ENCODE peak calls at places on chromosome 1, in ten cellular contexts. One of them, this sample, is unnamed. For H3K36me3, the result is how much of the 10 kb centered on the place peaks cover.

GRCh38 chr1:171576144-171576543 is 45.9 kb upstream of the MYOCOS start:
- DNase-seq in sigmoid colon: no peak
- DNase-seq in SK-N-SH: no peak
- DNase-seq in K562: no peak
- DNase-seq in transverse colon: no peak
- DNase-seq in esophagus muscularis mucosa: no peak
- DNase-seq in stomach: no peak
- DNase-seq in tibial nerve: no peak
- DNase-seq in suprapubic skin: no peak
- DNase-seq in ovary: no peak
- DNase-seq in this sample: no peak

GRCh38 chr1:51736702-51737101 is 119.8 kb downstream of the OSBPL9 start:
- DNase-seq in sigmoid colon: no peak
- DNase-seq in suprapubic skin: no peak
- DNase-seq in esophagus muscularis mucosa: no peak
- DNase-seq in ovary: no peak
- DNase-seq in K562: peak
- DNase-seq in stomach: no peak
- DNase-seq in SK-N-SH: no peak
- DNase-seq in tibial nerve: no peak
- DNase-seq in transverse colon: no peak
- DNase-seq in this sample: no peak

GRCh38 chr1:147579532-147580199 is 38.4 kb downstream of the BCL9 start:
- DNase-seq in SK-N-SH: no peak
- DNase-seq in ovary: no peak
- DNase-seq in transverse colon: peak
- DNase-seq in stomach: peak
- DNase-seq in sigmoid colon: no peak
- DNase-seq in K562: no peak
- DNase-seq in suprapubic skin: no peak
- DNase-seq in esophagus muscularis mucosa: no peak
- DNase-seq in tibial nerve: no peak
- DNase-seq in this sample: peak

GRCh38 chr1:234607091-234608025 is 2.6 kb downstream of the IRF2BP2 start:
- DNase-seq in ovary: peak
- DNase-seq in SK-N-SH: no peak
- DNase-seq in esophagus muscularis mucosa: no peak
- DNase-seq in stomach: peak
- DNase-seq in transverse colon: peak
- DNase-seq in K562: peak
- DNase-seq in sigmoid colon: peak
- DNase-seq in tibial nerve: no peak
- DNase-seq in suprapubic skin: no peak
- DNase-seq in this sample: peak

GRCh38 chr1:62194651-62195282 is at the start of gene L1TD1:
- DNase-seq in transverse colon: peak
- DNase-seq in SK-N-SH: peak
- DNase-seq in esophagus muscularis mucosa: no peak
- DNase-seq in tibial nerve: no peak
- DNase-seq in sigmoid colon: peak
- DNase-seq in stomach: no peak
- DNase-seq in suprapubic skin: peak
- DNase-seq in ovary: no peak
- DNase-seq in K562: no peak
- DNase-seq in this sample: peak

GRCh38 chr1:203673550-203674411 is 47.1 kb downstream of the ATP2B4 start:
- DNase-seq in stomach: peak
- DNase-seq in suprapubic skin: no peak
- DNase-seq in K562: peak
- DNase-seq in SK-N-SH: no peak
- DNase-seq in transverse colon: peak
- DNase-seq in ovary: no peak
- DNase-seq in sigmoid colon: peak
- DNase-seq in tibial nerve: no peak
- DNase-seq in esophagus muscularis mucosa: no peak
- DNase-seq in this sample: peak

GRCh38 chr1:167105150-167105840 is 11.4 kb downstream of the STYXL2 start:
- DNase-seq in ovary: no peak
- DNase-seq in tibial nerve: no peak
- DNase-seq in stomach: no peak
- DNase-seq in esophagus muscularis mucosa: no peak
- DNase-seq in K562: no peak
- DNase-seq in SK-N-SH: no peak
- DNase-seq in suprapubic skin: no peak
- DNase-seq in sigmoid colon: no peak
- DNase-seq in transverse colon: no peak
- DNase-seq in this sample: no peak

GRCh38 chr1:55062801-55063561 is 23.6 kb downstream of the PCSK9 start:
- DNase-seq in tibial nerve: no peak
- DNase-seq in K562: no peak
- DNase-seq in stomach: no peak
- DNase-seq in ovary: no peak
- DNase-seq in SK-N-SH: peak
- DNase-seq in sigmoid colon: no peak
- DNase-seq in esophagus muscularis mucosa: no peak
- DNase-seq in suprapubic skin: no peak
- DNase-seq in transverse colon: no peak
- DNase-seq in this sample: peak

GRCh38 chr1:101653482-101653946 is 343.2 kb downstream of the OLFM3 start:
- DNase-seq in stomach: no peak
- DNase-seq in SK-N-SH: no peak
- DNase-seq in K562: no peak
- DNase-seq in tibial nerve: no peak
- DNase-seq in sigmoid colon: no peak
- DNase-seq in ovary: no peak
- DNase-seq in transverse colon: peak
- DNase-seq in esophagus muscularis mucosa: no peak
- DNase-seq in suprapubic skin: no peak
- DNase-seq in this sample: no peak
- TF ChIP-seq EP300 in stomach: no peak
- TF ChIP-seq EP300 in SK-N-SH: no peak
- TF ChIP-seq EP300 in K562: no peak
- TF ChIP-seq EP300 in tibial nerve: no peak
- TF ChIP-seq EP300 in sigmoid colon: no peak
- TF ChIP-seq EP300 in ovary: no peak
- TF ChIP-seq EP300 in transverse colon: no peak
- TF ChIP-seq EP300 in esophagus muscularis mucosa: no peak
- TF ChIP-seq EP300 in suprapubic skin: no peak
- TF ChIP-seq EP300 in this sample: no peak

DNA sequence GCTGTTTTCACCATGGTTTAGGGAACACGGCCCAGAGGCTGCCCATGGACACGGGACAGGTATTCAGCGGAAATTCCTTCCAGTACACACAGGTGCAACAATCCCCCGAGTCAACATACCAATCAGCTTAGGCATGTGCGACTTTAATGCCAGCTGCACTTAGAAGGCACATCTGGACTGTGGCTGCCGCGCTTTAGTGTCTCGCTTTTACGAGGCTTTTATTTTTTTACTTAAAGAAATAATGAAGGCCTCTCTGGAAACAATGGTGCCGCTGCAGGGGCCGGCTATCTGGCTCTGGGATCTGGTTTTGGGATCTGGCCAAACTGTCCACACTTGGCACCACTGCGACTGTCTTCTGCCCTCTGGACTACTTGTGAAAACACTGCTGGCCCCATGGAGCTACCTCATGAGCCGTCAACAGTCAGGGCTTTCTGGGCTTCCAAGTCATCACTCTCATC is 55.5 kb downstream of the SLC66A1 start:
- DNase-seq in K562: no peak
- DNase-seq in esophagus muscularis mucosa: no peak
- DNase-seq in sigmoid colon: no peak
- DNase-seq in tibial nerve: no peak
- DNase-seq in transverse colon: no peak
- DNase-seq in SK-N-SH: peak
- DNase-seq in suprapubic skin: no peak
- DNase-seq in ovary: no peak
- DNase-seq in stomach: peak
- DNase-seq in this sample: no peak
- H3K36me3 ChIP-seq in K562: under half
- H3K36me3 ChIP-seq in esophagus muscularis mucosa: under half
- H3K36me3 ChIP-seq in sigmoid colon: under half
- H3K36me3 ChIP-seq in tibial nerve: under half
- H3K36me3 ChIP-seq in transverse colon: under half
- H3K36me3 ChIP-seq in SK-N-SH: under half
- H3K36me3 ChIP-seq in suprapubic skin: under half
- H3K36me3 ChIP-seq in ovary: under half
- H3K36me3 ChIP-seq in stomach: under half
- H3K36me3 ChIP-seq in this sample: under half

DNA sequence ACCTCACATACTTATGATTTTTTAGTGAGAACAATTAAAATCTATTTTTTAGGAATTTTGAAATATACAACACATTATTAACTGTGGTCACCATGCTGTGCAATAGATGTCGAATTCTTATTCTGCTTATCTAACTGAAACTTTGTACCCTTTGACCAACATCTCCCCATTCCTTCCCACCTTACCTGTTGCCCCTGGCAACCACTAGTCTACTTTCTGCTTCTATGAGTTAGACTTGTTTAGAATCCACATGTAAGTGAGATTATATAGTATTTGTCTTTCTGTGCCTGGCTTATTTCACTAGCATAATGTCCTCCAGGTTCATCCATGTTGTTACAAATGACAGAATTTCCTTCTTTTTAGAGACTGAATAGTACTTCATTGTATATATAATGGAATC is 168.3 kb downstream of the LBR start:
- DNase-seq in esophagus muscularis mucosa: no peak
- DNase-seq in SK-N-SH: no peak
- DNase-seq in ovary: no peak
- DNase-seq in sigmoid colon: no peak
- DNase-seq in stomach: no peak
- DNase-seq in suprapubic skin: no peak
- DNase-seq in transverse colon: no peak
- DNase-seq in tibial nerve: no peak
- DNase-seq in K562: no peak
- DNase-seq in this sample: no peak
- TF ChIP-seq EP300 in esophagus muscularis mucosa: no peak
- TF ChIP-seq EP300 in SK-N-SH: no peak
- TF ChIP-seq EP300 in ovary: no peak
- TF ChIP-seq EP300 in sigmoid colon: no peak
- TF ChIP-seq EP300 in stomach: no peak
- TF ChIP-seq EP300 in suprapubic skin: no peak
- TF ChIP-seq EP300 in transverse colon: no peak
- TF ChIP-seq EP300 in tibial nerve: no peak
- TF ChIP-seq EP300 in K562: no peak
- TF ChIP-seq EP300 in this sample: no peak

GRCh38 chr1:154549371-154549770 is 9.1 kb downstream of the UBE2Q1 start:
- DNase-seq in tibial nerve: no peak
- DNase-seq in ovary: no peak
- DNase-seq in suprapubic skin: no peak
- DNase-seq in stomach: no peak
- DNase-seq in SK-N-SH: no peak
- DNase-seq in esophagus muscularis mucosa: no peak
- DNase-seq in sigmoid colon: no peak
- DNase-seq in transverse colon: no peak
- DNase-seq in K562: no peak
- DNase-seq in this sample: no peak
- H3K36me3 ChIP-seq in tibial nerve: under half
- H3K36me3 ChIP-seq in ovary: under half
- H3K36me3 ChIP-seq in suprapubic skin: half or more
- H3K36me3 ChIP-seq in stomach: half or more
- H3K36me3 ChIP-seq in SK-N-SH: half or more
- H3K36me3 ChIP-seq in esophagus muscularis mucosa: half or more
- H3K36me3 ChIP-seq in sigmoid colon: half or more
- H3K36me3 ChIP-seq in transverse colon: under half
- H3K36me3 ChIP-seq in K562: half or more
- H3K36me3 ChIP-seq in this sample: half or more

GRCh38 chr1:209587778-209588177 is 4.3 kb downstream of the CAMK1G start:
- DNase-seq in suprapubic skin: no peak
- DNase-seq in K562: no peak
- DNase-seq in esophagus muscularis mucosa: no peak
- DNase-seq in ovary: no peak
- DNase-seq in SK-N-SH: no peak
- DNase-seq in sigmoid colon: no peak
- DNase-seq in stomach: no peak
- DNase-seq in tibial nerve: no peak
- DNase-seq in transverse colon: no peak
- DNase-seq in this sample: no peak

GRCh38 chr1:209593747-209594146 is 10.2 kb downstream of the CAMK1G start:
- DNase-seq in ovary: no peak
- DNase-seq in esophagus muscularis mucosa: no peak
- DNase-seq in tibial nerve: no peak
- DNase-seq in stomach: no peak
- DNase-seq in sigmoid colon: no peak
- DNase-seq in SK-N-SH: no peak
- DNase-seq in suprapubic skin: no peak
- DNase-seq in K562: no peak
- DNase-seq in transverse colon: no peak
- DNase-seq in this sample: no peak

GRCh38 chr1:209589440-209589839 is 5.9 kb downstream of the CAMK1G start:
- DNase-seq in sigmoid colon: no peak
- DNase-seq in K562: no peak
- DNase-seq in transverse colon: no peak
- DNase-seq in SK-N-SH: no peak
- DNase-seq in stomach: no peak
- DNase-seq in suprapubic skin: no peak
- DNase-seq in esophagus muscularis mucosa: no peak
- DNase-seq in ovary: no peak
- DNase-seq in tibial nerve: no peak
- DNase-seq in this sample: no peak

GRCh38 chr1:209589863-209590262 is 6.3 kb downstream of the CAMK1G start:
- DNase-seq in suprapubic skin: no peak
- DNase-seq in K562: no peak
- DNase-seq in sigmoid colon: no peak
- DNase-seq in ovary: no peak
- DNase-seq in SK-N-SH: no peak
- DNase-seq in esophagus muscularis mucosa: no peak
- DNase-seq in tibial nerve: no peak
- DNase-seq in transverse colon: no peak
- DNase-seq in stomach: no peak
- DNase-seq in this sample: no peak

DNA sequence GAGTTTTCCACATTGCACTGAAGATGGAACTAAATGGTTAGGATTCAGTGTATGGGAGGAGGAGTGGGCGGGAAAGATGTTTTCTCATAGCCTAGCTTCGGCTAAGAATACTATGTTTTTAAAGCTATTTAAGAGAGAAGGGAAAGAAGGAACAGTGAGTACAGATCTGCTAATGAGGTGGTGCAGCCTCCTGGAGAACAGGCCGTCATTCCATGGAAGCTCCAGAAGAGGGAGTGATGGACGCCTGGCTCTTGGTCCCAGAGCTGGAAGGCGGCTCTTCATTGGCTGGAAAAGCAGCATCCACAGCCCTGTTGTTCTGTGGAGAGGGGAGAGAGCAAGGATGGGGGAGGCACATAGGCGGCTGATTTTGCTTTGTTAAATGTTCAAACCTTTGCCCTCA is 6.9 kb downstream of the CAMK1G start:
- DNase-seq in sigmoid colon: no peak
- DNase-seq in ovary: peak
- DNase-seq in suprapubic skin: no peak
- DNase-seq in SK-N-SH: peak
- DNase-seq in tibial nerve: no peak
- DNase-seq in K562: peak
- DNase-seq in transverse colon: no peak
- DNase-seq in stomach: no peak
- DNase-seq in esophagus muscularis mucosa: no peak
- DNase-seq in this sample: no peak
- TF ChIP-seq EP300 in sigmoid colon: no peak
- TF ChIP-seq EP300 in ovary: no peak
- TF ChIP-seq EP300 in suprapubic skin: no peak
- TF ChIP-seq EP300 in SK-N-SH: no peak
- TF ChIP-seq EP300 in tibial nerve: no peak
- TF ChIP-seq EP300 in K562: no peak
- TF ChIP-seq EP300 in transverse colon: no peak
- TF ChIP-seq EP300 in stomach: no peak
- TF ChIP-seq EP300 in esophagus muscularis mucosa: no peak
- TF ChIP-seq EP300 in this sample: no peak